ENCODE peak calls at places on chromosomes 6 and 20, in five cellular contexts. One of them, this sample, is unnamed.

GRCh38 chr6:170404036-170404435 is 97.5 kb downstream of the FAM120B start:
- DNase-seq in HepG2: no peak
- DNase-seq in H1: no peak
- DNase-seq in GM12878: no peak
- DNase-seq in K562: no peak
- DNase-seq in this sample: no peak

GRCh38 chr20:24935140-24935539 is 13.9 kb upstream of the CST7 start:
- DNase-seq in HepG2: no peak
- DNase-seq in H1: no peak
- DNase-seq in GM12878: no peak
- DNase-seq in K562: no peak
- DNase-seq in this sample: no peak

GRCh38 chr6:150813993-150814359 is 51.5 kb upstream of the MTHFD1L start:
- DNase-seq in HepG2: peak; percentile 18
- DNase-seq in H1: no peak
- DNase-seq in GM12878: peak; percentile 69
- DNase-seq in K562: no peak
- DNase-seq in this sample: peak; percentile 92

GRCh38 chr20:53032021-53033001 is 60.2 kb downstream of the TSHZ2 start:
- DNase-seq in HepG2: no peak
- DNase-seq in H1: no peak
- DNase-seq in GM12878: no peak
- DNase-seq in K562: no peak
- DNase-seq in this sample: no peak

GRCh38 chr20:13819885-13820645 is 35.2 kb downstream of the NDUFAF5 start:
- DNase-seq in HepG2: peak; percentile 70
- DNase-seq in H1: no peak
- DNase-seq in GM12878: no peak
- DNase-seq in K562: peak; percentile 32
- DNase-seq in this sample: peak; percentile 42

GRCh38 chr6:44223471-44224153 is at the start of gene SLC29A1:
- DNase-seq in HepG2: peak; percentile 74
- DNase-seq in H1: no peak
- DNase-seq in GM12878: no peak
- DNase-seq in K562: peak; percentile 96
- DNase-seq in this sample: no peak

GRCh38 chr6:43931201-43931600 is 161.2 kb downstream of the VEGFA start:
- DNase-seq in HepG2: no peak
- DNase-seq in H1: no peak
- DNase-seq in GM12878: no peak
- DNase-seq in K562: no peak
- DNase-seq in this sample: no peak

GRCh38 chr6:116246089-116246488 is 7.8 kb downstream of the TSPYL4 start:
- DNase-seq in HepG2: no peak
- DNase-seq in H1: no peak
- DNase-seq in GM12878: no peak
- DNase-seq in K562: no peak
- DNase-seq in this sample: no peak

GRCh38 chr6:6596529-6596928 is 8.0 kb downstream of the LY86 start:
- DNase-seq in HepG2: no peak
- DNase-seq in H1: no peak
- DNase-seq in GM12878: no peak
- DNase-seq in K562: no peak
- DNase-seq in this sample: no peak

GRCh38 chr6:54913211-54913610 is 66.6 kb downstream of the FAM83B start:
- DNase-seq in HepG2: no peak
- DNase-seq in H1: no peak
- DNase-seq in GM12878: no peak
- DNase-seq in K562: no peak
- DNase-seq in this sample: no peak

GRCh38 chr6:160259585-160259984 is 964 bp upstream of the SLC22A2 start:
- DNase-seq in HepG2: no peak
- DNase-seq in H1: no peak
- DNase-seq in GM12878: no peak
- DNase-seq in K562: no peak
- DNase-seq in this sample: no peak

GRCh38 chr6:41529049-41529448 is 17.1 kb upstream of the FOXP4 start:
- DNase-seq in HepG2: no peak
- DNase-seq in H1: no peak
- DNase-seq in GM12878: no peak
- DNase-seq in K562: no peak
- DNase-seq in this sample: no peak

GRCh38 chr6:16690244-16691142 is 70.8 kb downstream of the ATXN1 start:
- DNase-seq in HepG2: peak; percentile 72
- DNase-seq in H1: no peak
- DNase-seq in GM12878: no peak
- DNase-seq in K562: no peak
- DNase-seq in this sample: no peak

GRCh38 chr6:157066781-157067491 is 256.4 kb downstream of the TMEM242 start:
- DNase-seq in HepG2: peak; percentile 35
- DNase-seq in H1: no peak
- DNase-seq in GM12878: no peak
- DNase-seq in K562: no peak
- DNase-seq in this sample: no peak

GRCh38 chr6:84763397-84764331 is 734 bp downstream of the TBX18 start:
- DNase-seq in HepG2: no peak
- DNase-seq in H1: no peak
- DNase-seq in GM12878: no peak
- DNase-seq in K562: peak; percentile 73
- DNase-seq in this sample: peak; percentile 61

GRCh38 chr6:149867876-149868640 is 3.9 kb upstream of the LRP11 start:
- DNase-seq in HepG2: peak; percentile 59
- DNase-seq in H1: no peak
- DNase-seq in GM12878: no peak
- DNase-seq in K562: peak; percentile 87
- DNase-seq in this sample: no peak

GRCh38 chr20:17569616-17570346 is at the start of gene DSTN:
- DNase-seq in HepG2: peak; percentile 90
- DNase-seq in H1: peak; percentile 93
- DNase-seq in GM12878: peak; percentile 38
- DNase-seq in K562: peak; percentile 89
- DNase-seq in this sample: peak; percentile 78

GRCh38 chr6:149965191-149966020 is 1.7 kb downstream of the ULBP1 start:
- DNase-seq in HepG2: no peak
- DNase-seq in H1: no peak
- DNase-seq in GM12878: no peak
- DNase-seq in K562: no peak
- DNase-seq in this sample: no peak

GRCh38 chr6:36224918-36225461 is 28.4 kb downstream of the BRPF3 start:
- DNase-seq in HepG2: no peak
- DNase-seq in H1: no peak
- DNase-seq in GM12878: no peak
- DNase-seq in K562: peak; percentile 93
- DNase-seq in this sample: no peak

GRCh38 chr6:46440133-46440532 is 51.1 kb downstream of the RCAN2 start:
- DNase-seq in HepG2: no peak
- DNase-seq in H1: no peak
- DNase-seq in GM12878: no peak
- DNase-seq in K562: no peak
- DNase-seq in this sample: no peak

GRCh38 chr6:797479-798077 is 104.6 kb upstream of the EXOC2 start:
- DNase-seq in HepG2: peak; percentile 45
- DNase-seq in H1: no peak
- DNase-seq in GM12878: no peak
- DNase-seq in K562: peak; percentile 48
- DNase-seq in this sample: peak; percentile 41

GRCh38 chr6:116008470-116009229 is 52.0 kb downstream of the FRK start:
- DNase-seq in HepG2: no peak
- DNase-seq in H1: no peak
- DNase-seq in GM12878: peak; percentile 73
- DNase-seq in K562: no peak
- DNase-seq in this sample: peak; percentile 6

GRCh38 chr6:124722479-124722878 is 239.8 kb upstream of the RNF217 start:
- DNase-seq in HepG2: no peak
- DNase-seq in H1: no peak
- DNase-seq in GM12878: no peak
- DNase-seq in K562: no peak
- DNase-seq in this sample: no peak

GRCh38 chr6:107823047-107823557 is 1.0 kb downstream of the SCML4 start:
- DNase-seq in HepG2: no peak
- DNase-seq in H1: no peak
- DNase-seq in GM12878: no peak
- DNase-seq in K562: no peak
- DNase-seq in this sample: no peak

GRCh38 chr6:118382126-118382525 is 166.0 kb upstream of the PLN start:
- DNase-seq in HepG2: no peak
- DNase-seq in H1: no peak
- DNase-seq in GM12878: no peak
- DNase-seq in K562: no peak
- DNase-seq in this sample: no peak

GRCh38 chr6:6826961-6827360 is 238.4 kb downstream of the LY86 start:
- DNase-seq in HepG2: no peak
- DNase-seq in H1: no peak
- DNase-seq in GM12878: no peak
- DNase-seq in K562: no peak
- DNase-seq in this sample: no peak

GRCh38 chr6:147784371-147784770 is 275.9 kb downstream of the SAMD5 start:
- DNase-seq in HepG2: no peak
- DNase-seq in H1: no peak
- DNase-seq in GM12878: no peak
- DNase-seq in K562: no peak
- DNase-seq in this sample: no peak

GRCh38 chr6:158374020-158374419 is 61.8 kb downstream of the TULP4 start:
- DNase-seq in HepG2: no peak
- DNase-seq in H1: no peak
- DNase-seq in GM12878: no peak
- DNase-seq in K562: no peak
- DNase-seq in this sample: no peak

GRCh38 chr20:41769650-41770049 is 151.5 kb upstream of the CHD6 start:
- DNase-seq in HepG2: no peak
- DNase-seq in H1: peak; percentile 39
- DNase-seq in GM12878: no peak
- DNase-seq in K562: no peak
- DNase-seq in this sample: no peak

GRCh38 chr6:88031550-88031949 is 16.1 kb upstream of the SPACA1 start:
- DNase-seq in HepG2: no peak
- DNase-seq in H1: no peak
- DNase-seq in GM12878: no peak
- DNase-seq in K562: no peak
- DNase-seq in this sample: no peak

GRCh38 chr20:1467355-1468116 is 887 bp upstream of the NSFL1C start:
- DNase-seq in HepG2: peak; percentile 68
- DNase-seq in H1: no peak
- DNase-seq in GM12878: no peak
- DNase-seq in K562: peak; percentile 67
- DNase-seq in this sample: no peak

GRCh38 chr20:44295995-44296394 is 15.0 kb downstream of the FITM2 start:
- DNase-seq in HepG2: no peak
- DNase-seq in H1: no peak
- DNase-seq in GM12878: no peak
- DNase-seq in K562: no peak
- DNase-seq in this sample: no peak

GRCh38 chr6:15994814-15995459 is 133.9 kb upstream of the MYLIP start:
- DNase-seq in HepG2: no peak
- DNase-seq in H1: no peak
- DNase-seq in GM12878: no peak
- DNase-seq in K562: peak; percentile 70
- DNase-seq in this sample: no peak

GRCh38 chr6:170441316-170441715 is 111.8 kb downstream of the PSMB1 start:
- DNase-seq in HepG2: no peak
- DNase-seq in H1: no peak
- DNase-seq in GM12878: no peak
- DNase-seq in K562: no peak
- DNase-seq in this sample: no peak

GRCh38 chr20:44646641-44647274 is 4.7 kb downstream of the ADA start:
- DNase-seq in HepG2: no peak
- DNase-seq in H1: no peak
- DNase-seq in GM12878: peak; percentile 90
- DNase-seq in K562: no peak
- DNase-seq in this sample: no peak

GRCh38 chr6:52371656-52372151 is 9.8 kb downstream of the PAQR8 start:
- DNase-seq in HepG2: peak; percentile 81
- DNase-seq in H1: no peak
- DNase-seq in GM12878: no peak
- DNase-seq in K562: no peak
- DNase-seq in this sample: no peak

GRCh38 chr6:98904096-98904495 is 43.6 kb downstream of the FBXL4 start:
- DNase-seq in HepG2: no peak
- DNase-seq in H1: no peak
- DNase-seq in GM12878: no peak
- DNase-seq in K562: no peak
- DNase-seq in this sample: no peak

GRCh38 chr20:13535627-13536026 is 103.1 kb downstream of the TASP1 start:
- DNase-seq in HepG2: no peak
- DNase-seq in H1: no peak
- DNase-seq in GM12878: no peak
- DNase-seq in K562: no peak
- DNase-seq in this sample: no peak

DNA sequence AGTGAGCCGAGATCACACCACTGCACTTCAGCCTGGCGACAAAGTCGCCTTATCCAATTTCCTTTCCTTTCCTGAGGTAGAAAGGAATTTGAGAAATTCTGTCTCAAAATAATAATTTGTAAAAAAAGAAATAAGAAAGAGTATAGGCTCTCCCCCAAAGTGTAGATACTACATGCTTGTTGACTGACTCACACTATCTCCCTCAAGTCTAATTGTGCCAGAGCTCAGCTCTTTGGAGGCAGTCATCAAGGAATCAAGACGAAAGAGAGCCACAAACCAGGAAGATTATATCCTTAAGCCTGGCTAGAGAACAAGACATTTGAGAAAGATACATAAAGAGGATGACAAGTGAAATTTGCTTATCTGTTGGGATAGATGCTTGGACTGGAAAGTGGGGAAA is 3.7 kb upstream of the FKBPL start:
- DNase-seq in HepG2: no peak
- DNase-seq in H1: no peak
- DNase-seq in GM12878: no peak
- DNase-seq in K562: no peak
- DNase-seq in this sample: no peak
- TF ChIP-seq SP1 in HepG2: no peak
- TF ChIP-seq SP1 in H1: no peak
- TF ChIP-seq SP1 in GM12878: no peak
- TF ChIP-seq SP1 in K562: no peak
- TF ChIP-seq SP1 in this sample: no peak

GRCh38 chr6:166754218-166755030 is 127.4 kb upstream of the RPS6KA2 start:
- DNase-seq in HepG2: no peak
- DNase-seq in H1: no peak
- DNase-seq in GM12878: no peak
- DNase-seq in K562: no peak
- DNase-seq in this sample: no peak
- TF ChIP-seq CEBPB in HepG2: no peak
- TF ChIP-seq CEBPB in H1: no peak
- TF ChIP-seq CEBPB in GM12878: no peak
- TF ChIP-seq CEBPB in K562: no peak
- TF ChIP-seq CEBPB in this sample: no peak

GRCh38 chr20:11159728-11160127 is 485.9 kb upstream of the JAG1 start:
- DNase-seq in HepG2: no peak
- DNase-seq in H1: no peak
- DNase-seq in GM12878: peak; percentile 23
- DNase-seq in K562: no peak
- DNase-seq in this sample: no peak
- TF ChIP-seq SP1 in HepG2: no peak
- TF ChIP-seq SP1 in H1: no peak
- TF ChIP-seq SP1 in GM12878: no peak
- TF ChIP-seq SP1 in K562: no peak
- TF ChIP-seq SP1 in this sample: no peak

GRCh38 chr6:100433726-100434435 is 30.8 kb downstream of the SIM1 start:
- DNase-seq in HepG2: no peak
- DNase-seq in H1: no peak
- DNase-seq in GM12878: no peak
- DNase-seq in K562: no peak
- DNase-seq in this sample: no peak
- TF ChIP-seq CEBPB in HepG2: no peak
- TF ChIP-seq CEBPB in H1: no peak
- TF ChIP-seq CEBPB in GM12878: no peak
- TF ChIP-seq CEBPB in K562: no peak
- TF ChIP-seq CEBPB in this sample: no peak

This sample was measured in HCT116.